ENCODE peak calls at places on chromosome 9, in ten cellular contexts. One of them, this sample, is unnamed.

GRCh38 chr9:118962426-118962825 is 406.8 kb downstream of the BRINP1 start:
- DNase-seq in tibial nerve: no peak
- DNase-seq in HepG2: no peak
- DNase-seq in sigmoid colon: no peak
- DNase-seq in upper lobe of left lung: no peak
- DNase-seq in stomach: no peak
- DNase-seq in A549: no peak
- DNase-seq in H1: no peak
- DNase-seq in transverse colon: no peak
- DNase-seq in suprapubic skin: no peak
- DNase-seq in this sample: no peak

GRCh38 chr9:111959960-111960359 is 63.3 kb downstream of the UGCG start:
- DNase-seq in suprapubic skin: no peak
- DNase-seq in transverse colon: no peak
- DNase-seq in tibial nerve: no peak
- DNase-seq in upper lobe of left lung: no peak
- DNase-seq in stomach: no peak
- DNase-seq in A549: peak; percentile 45
- DNase-seq in HepG2: no peak
- DNase-seq in sigmoid colon: no peak
- DNase-seq in H1: no peak
- DNase-seq in this sample: no peak

GRCh38 chr9:135926402-135927194 is 19.3 kb upstream of the CAMSAP1 start:
- DNase-seq in suprapubic skin: peak; percentile 81
- DNase-seq in transverse colon: no peak
- DNase-seq in stomach: peak; percentile 56
- DNase-seq in HepG2: no peak
- DNase-seq in tibial nerve: no peak
- DNase-seq in upper lobe of left lung: peak; percentile 62
- DNase-seq in sigmoid colon: no peak
- DNase-seq in A549: peak; percentile 80
- DNase-seq in H1: no peak
- DNase-seq in this sample: no peak

GRCh38 chr9:38332625-38333024 is 59.9 kb upstream of the ALDH1B1 start:
- DNase-seq in H1: no peak
- DNase-seq in A549: no peak
- DNase-seq in suprapubic skin: no peak
- DNase-seq in HepG2: no peak
- DNase-seq in stomach: peak; percentile 9
- DNase-seq in tibial nerve: no peak
- DNase-seq in transverse colon: no peak
- DNase-seq in sigmoid colon: no peak
- DNase-seq in upper lobe of left lung: no peak
- DNase-seq in this sample: no peak

GRCh38 chr9:88947581-88948573 is 43.4 kb upstream of the S1PR3 start:
- DNase-seq in H1: peak; percentile 14
- DNase-seq in A549: no peak
- DNase-seq in HepG2: no peak
- DNase-seq in stomach: no peak
- DNase-seq in suprapubic skin: no peak
- DNase-seq in tibial nerve: no peak
- DNase-seq in upper lobe of left lung: no peak
- DNase-seq in transverse colon: no peak
- DNase-seq in sigmoid colon: no peak
- DNase-seq in this sample: no peak

GRCh38 chr9:110918316-110919054 is 119.8 kb downstream of the LPAR1 start:
- DNase-seq in upper lobe of left lung: no peak
- DNase-seq in tibial nerve: no peak
- DNase-seq in HepG2: no peak
- DNase-seq in A549: peak; percentile 41
- DNase-seq in stomach: no peak
- DNase-seq in sigmoid colon: no peak
- DNase-seq in transverse colon: no peak
- DNase-seq in H1: no peak
- DNase-seq in suprapubic skin: no peak
- DNase-seq in this sample: no peak

GRCh38 chr9:35311891-35312639 is 150.3 kb downstream of the UNC13B start:
- DNase-seq in sigmoid colon: no peak
- DNase-seq in suprapubic skin: no peak
- DNase-seq in H1: no peak
- DNase-seq in tibial nerve: no peak
- DNase-seq in transverse colon: no peak
- DNase-seq in stomach: no peak
- DNase-seq in HepG2: no peak
- DNase-seq in upper lobe of left lung: no peak
- DNase-seq in A549: peak; percentile 3
- DNase-seq in this sample: no peak

GRCh38 chr9:82938426-82938825 is 124.5 kb downstream of the RASEF start:
- DNase-seq in upper lobe of left lung: no peak
- DNase-seq in transverse colon: no peak
- DNase-seq in stomach: no peak
- DNase-seq in sigmoid colon: no peak
- DNase-seq in H1: no peak
- DNase-seq in suprapubic skin: no peak
- DNase-seq in A549: peak; percentile 16
- DNase-seq in HepG2: no peak
- DNase-seq in tibial nerve: no peak
- DNase-seq in this sample: no peak

GRCh38 chr9:72352911-72353388 is 12.1 kb downstream of the ZFAND5 start:
- DNase-seq in suprapubic skin: no peak
- DNase-seq in H1: no peak
- DNase-seq in HepG2: no peak
- DNase-seq in tibial nerve: no peak
- DNase-seq in stomach: no peak
- DNase-seq in A549: peak; percentile 63
- DNase-seq in transverse colon: no peak
- DNase-seq in upper lobe of left lung: no peak
- DNase-seq in sigmoid colon: no peak
- DNase-seq in this sample: no peak

GRCh38 chr9:98977813-98978212 is 34.1 kb downstream of the COL15A1 start:
- DNase-seq in HepG2: no peak
- DNase-seq in transverse colon: no peak
- DNase-seq in suprapubic skin: peak; percentile 49
- DNase-seq in H1: no peak
- DNase-seq in sigmoid colon: peak; percentile 65
- DNase-seq in stomach: no peak
- DNase-seq in A549: no peak
- DNase-seq in tibial nerve: no peak
- DNase-seq in upper lobe of left lung: no peak
- DNase-seq in this sample: no peak

GRCh38 chr9:133861692-133862091 is 123.5 kb upstream of the SARDH start:
- DNase-seq in transverse colon: no peak
- DNase-seq in tibial nerve: no peak
- DNase-seq in suprapubic skin: no peak
- DNase-seq in stomach: no peak
- DNase-seq in upper lobe of left lung: no peak
- DNase-seq in HepG2: no peak
- DNase-seq in sigmoid colon: no peak
- DNase-seq in A549: no peak
- DNase-seq in H1: no peak
- DNase-seq in this sample: no peak

GRCh38 chr9:133862585-133863041 is 124.5 kb upstream of the SARDH start:
- DNase-seq in HepG2: no peak
- DNase-seq in tibial nerve: peak; percentile 33
- DNase-seq in transverse colon: peak; percentile 29
- DNase-seq in stomach: peak; percentile 30
- DNase-seq in H1: no peak
- DNase-seq in suprapubic skin: no peak
- DNase-seq in upper lobe of left lung: no peak
- DNase-seq in A549: no peak
- DNase-seq in sigmoid colon: peak; percentile 84
- DNase-seq in this sample: no peak

GRCh38 chr9:133858771-133859170 is 120.6 kb upstream of the SARDH start:
- DNase-seq in tibial nerve: no peak
- DNase-seq in transverse colon: no peak
- DNase-seq in HepG2: no peak
- DNase-seq in stomach: no peak
- DNase-seq in A549: no peak
- DNase-seq in sigmoid colon: no peak
- DNase-seq in upper lobe of left lung: no peak
- DNase-seq in suprapubic skin: no peak
- DNase-seq in H1: no peak
- DNase-seq in this sample: no peak

GRCh38 chr9:133863193-133863592 is 125.0 kb upstream of the SARDH start:
- DNase-seq in sigmoid colon: no peak
- DNase-seq in H1: no peak
- DNase-seq in stomach: no peak
- DNase-seq in suprapubic skin: no peak
- DNase-seq in tibial nerve: no peak
- DNase-seq in transverse colon: no peak
- DNase-seq in HepG2: no peak
- DNase-seq in upper lobe of left lung: no peak
- DNase-seq in A549: no peak
- DNase-seq in this sample: no peak

GRCh38 chr9:133861103-133861502 is 123.0 kb upstream of the SARDH start:
- DNase-seq in stomach: no peak
- DNase-seq in A549: no peak
- DNase-seq in suprapubic skin: no peak
- DNase-seq in upper lobe of left lung: no peak
- DNase-seq in H1: no peak
- DNase-seq in HepG2: no peak
- DNase-seq in sigmoid colon: no peak
- DNase-seq in transverse colon: no peak
- DNase-seq in tibial nerve: no peak
- DNase-seq in this sample: no peak
- TF ChIP-seq EP300 in stomach: no peak
- TF ChIP-seq EP300 in A549: no peak
- TF ChIP-seq EP300 in suprapubic skin: no peak
- TF ChIP-seq EP300 in upper lobe of left lung: no peak
- TF ChIP-seq EP300 in H1: no peak
- TF ChIP-seq EP300 in HepG2: no peak
- TF ChIP-seq EP300 in sigmoid colon: no peak
- TF ChIP-seq EP300 in transverse colon: no peak
- TF ChIP-seq EP300 in tibial nerve: no peak
- TF ChIP-seq EP300 in this sample: no peak

DNA sequence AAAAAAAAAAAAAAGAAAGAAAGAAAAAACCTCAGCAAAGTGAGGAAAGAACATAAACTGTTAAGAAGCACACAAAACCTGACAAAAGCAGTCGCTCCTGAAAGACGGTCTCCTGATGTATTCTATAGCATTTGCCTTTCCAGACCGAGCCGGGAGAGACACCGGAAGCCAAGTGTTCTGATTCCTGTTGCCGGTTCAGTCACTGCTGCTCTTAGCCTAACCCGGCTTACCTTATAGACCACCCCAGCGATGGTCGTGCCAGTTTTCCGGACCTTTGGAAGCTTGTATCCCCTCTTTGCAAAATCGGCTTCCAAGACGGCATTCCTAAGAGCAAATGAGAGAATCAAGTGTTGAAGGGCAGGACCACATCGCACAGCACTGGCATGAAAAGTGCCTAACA is 630 bp downstream of the PSMB7 start:
- DNase-seq in A549: no peak
- DNase-seq in sigmoid colon: peak; percentile 49
- DNase-seq in transverse colon: no peak
- DNase-seq in HepG2: no peak
- DNase-seq in upper lobe of left lung: no peak
- DNase-seq in suprapubic skin: no peak
- DNase-seq in H1: no peak
- DNase-seq in tibial nerve: no peak
- DNase-seq in stomach: no peak
- DNase-seq in this sample: no peak
- H3K27ac ChIP-seq in A549: peak overlapping the region; percentile 91
- H3K27ac ChIP-seq in sigmoid colon: peak overlapping the region; percentile 70
- H3K27ac ChIP-seq in transverse colon: peak overlapping the region; percentile 75
- H3K27ac ChIP-seq in HepG2: peak overlapping the region; percentile 81
- H3K27ac ChIP-seq in upper lobe of left lung: peak overlapping the region; percentile 79
- H3K27ac ChIP-seq in suprapubic skin: peak overlapping the region; percentile 60
- H3K27ac ChIP-seq in H1: peak overlapping the region; percentile 85
- H3K27ac ChIP-seq in tibial nerve: peak overlapping the region; percentile 62
- H3K27ac ChIP-seq in stomach: peak overlapping the region; percentile 78
- H3K27ac ChIP-seq in this sample: no peak overlapping the region

DNA sequence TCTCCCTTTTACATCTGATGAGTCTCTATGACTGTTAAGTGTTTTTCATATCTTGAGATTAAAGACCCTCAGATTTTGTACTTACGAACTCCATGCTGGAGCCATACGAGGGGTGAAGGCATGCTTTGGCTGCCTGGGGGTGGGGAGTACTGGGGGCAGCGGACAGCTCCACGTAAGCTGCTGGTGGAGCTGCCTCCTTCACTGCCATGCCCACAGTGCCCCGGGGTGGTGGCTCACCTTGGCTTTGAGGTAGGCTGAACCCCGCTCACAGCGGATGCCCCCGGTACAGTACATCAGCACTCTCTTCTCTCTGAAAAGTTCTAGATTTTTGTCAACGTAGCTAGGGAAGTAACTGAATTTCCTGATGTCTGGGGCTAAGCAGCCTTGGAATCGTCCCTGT is 27.9 kb downstream of the TSTD2 start:
- DNase-seq in A549: no peak
- DNase-seq in upper lobe of left lung: no peak
- DNase-seq in tibial nerve: no peak
- DNase-seq in H1: no peak
- DNase-seq in sigmoid colon: no peak
- DNase-seq in stomach: no peak
- DNase-seq in transverse colon: no peak
- DNase-seq in suprapubic skin: no peak
- DNase-seq in HepG2: no peak
- DNase-seq in this sample: no peak
- TF ChIP-seq EP300 in A549: no peak
- TF ChIP-seq EP300 in upper lobe of left lung: no peak
- TF ChIP-seq EP300 in tibial nerve: no peak
- TF ChIP-seq EP300 in H1: no peak
- TF ChIP-seq EP300 in sigmoid colon: no peak
- TF ChIP-seq EP300 in stomach: no peak
- TF ChIP-seq EP300 in transverse colon: no peak
- TF ChIP-seq EP300 in suprapubic skin: no peak
- TF ChIP-seq EP300 in HepG2: no peak
- TF ChIP-seq EP300 in this sample: no peak

GRCh38 chr9:97567894-97568202 is 65.3 kb downstream of the TSTD2 start:
- DNase-seq in sigmoid colon: no peak
- DNase-seq in H1: peak; percentile 3
- DNase-seq in A549: no peak
- DNase-seq in upper lobe of left lung: no peak
- DNase-seq in tibial nerve: no peak
- DNase-seq in HepG2: no peak
- DNase-seq in stomach: no peak
- DNase-seq in transverse colon: no peak
- DNase-seq in suprapubic skin: no peak
- DNase-seq in this sample: no peak

GRCh38 chr9:97564291-97565175 is 63.1 kb downstream of the TMOD1 start:
- DNase-seq in transverse colon: peak; percentile 21
- DNase-seq in A549: peak; percentile 19
- DNase-seq in tibial nerve: peak; percentile 59
- DNase-seq in HepG2: no peak
- DNase-seq in suprapubic skin: no peak
- DNase-seq in stomach: peak; percentile 39
- DNase-seq in upper lobe of left lung: no peak
- DNase-seq in sigmoid colon: peak; percentile 71
- DNase-seq in H1: peak; percentile 45
- DNase-seq in this sample: peak; percentile 49

GRCh38 chr9:97565262-97565661 is 63.8 kb downstream of the TMOD1 start:
- DNase-seq in upper lobe of left lung: no peak
- DNase-seq in tibial nerve: no peak
- DNase-seq in transverse colon: no peak
- DNase-seq in stomach: no peak
- DNase-seq in suprapubic skin: no peak
- DNase-seq in HepG2: no peak
- DNase-seq in H1: no peak
- DNase-seq in A549: no peak
- DNase-seq in sigmoid colon: no peak
- DNase-seq in this sample: no peak

GRCh38 chr9:97568461-97569275 is 64.5 kb downstream of the TSTD2 start:
- DNase-seq in HepG2: no peak
- DNase-seq in suprapubic skin: peak; percentile 56
- DNase-seq in transverse colon: no peak
- DNase-seq in stomach: no peak
- DNase-seq in tibial nerve: no peak
- DNase-seq in upper lobe of left lung: no peak
- DNase-seq in H1: peak; percentile 24
- DNase-seq in A549: no peak
- DNase-seq in sigmoid colon: no peak
- DNase-seq in this sample: no peak

GRCh38 chr9:97567182-97567893 is 65.8 kb downstream of the TSTD2 start:
- DNase-seq in stomach: no peak
- DNase-seq in H1: peak; percentile 37
- DNase-seq in upper lobe of left lung: no peak
- DNase-seq in A549: no peak
- DNase-seq in tibial nerve: no peak
- DNase-seq in sigmoid colon: no peak
- DNase-seq in HepG2: no peak
- DNase-seq in transverse colon: no peak
- DNase-seq in suprapubic skin: no peak
- DNase-seq in this sample: no peak
- H3K27ac ChIP-seq in stomach: peak overlapping the region; percentile 39
- H3K27ac ChIP-seq in H1: no peak overlapping the region
- H3K27ac ChIP-seq in upper lobe of left lung: no peak overlapping the region
- H3K27ac ChIP-seq in A549: no peak overlapping the region
- H3K27ac ChIP-seq in tibial nerve: no peak overlapping the region
- H3K27ac ChIP-seq in sigmoid colon: no peak overlapping the region
- H3K27ac ChIP-seq in HepG2: no peak overlapping the region
- H3K27ac ChIP-seq in transverse colon: no peak overlapping the region
- H3K27ac ChIP-seq in suprapubic skin: no peak overlapping the region
- H3K27ac ChIP-seq in this sample: no peak overlapping the region

This sample was measured in ovary.